ENCODE peak calls at places on chromosomes 7 and 10, in five cellular contexts. L is activated CD4-positive, alpha-beta T cell treated with anti-CD3 and anti-CD28 coated beads, Interleukin-2, amount 10 ng/mL, durations not matched to agents 7 days and 5 days; T is NCI-H69; D is A549; V is mammary epithelial cell. A is an unnamed sample.

GRCh38 chr10:72691470-72692056 is 380 bp upstream of the MCU start:
- DNase-seq in D (peak), L (no peak), T (no peak), V (no peak), A (no peak)

GRCh38 chr7:40220421-40220911 is 85.7 kb downstream of the SUGCT start:
- DNase-seq in V (peak), T (no peak), D (no peak), L (no peak), A (peak)

GRCh38 chr10:10821926-10822325 is 195.7 kb upstream of the CELF2 start:
- DNase-seq in V (no peak), T (no peak), D (no peak), L (no peak), A (no peak)

GRCh38 chr7:107208046-107208458 is 39.2 kb downstream of the HBP1 start:
- DNase-seq in L (no peak), D (no peak), V (no peak), T (no peak), A (no peak)

GRCh38 chr7:104106106-104106505 is 101.7 kb downstream of the ORC5 start:
- DNase-seq in T (peak), D (no peak), V (peak), L (no peak), A (peak)

GRCh38 chr10:4082851-4083250 is 297.8 kb upstream of the KLF6 start:
- DNase-seq in D (no peak), L (no peak), T (no peak), V (no peak), A (no peak)

GRCh38 chr7:74083117-74083876 is at the start of gene LIMK1:
- DNase-seq in D (peak), V (peak), L (peak), T (peak), A (peak)

GRCh38 chr10:29830526-29831512 is 196.0 kb upstream of the SVIL start:
- DNase-seq in D (no peak), L (no peak), V (no peak), T (no peak), A (no peak)

GRCh38 chr10:104297697-104298660 is 29.0 kb downstream of the GSTO2 start:
- DNase-seq in T (peak), D (peak), V (no peak), L (peak), A (no peak)

GRCh38 chr10:28241766-28242399 is 61.0 kb downstream of the MPP7 start:
- DNase-seq in D (peak), T (peak), V (peak), L (peak), A (peak)

GRCh38 chr10:5890519-5890878 is 456 bp downstream of the FBH1 start:
- DNase-seq in L (peak), V (peak), D (peak), T (peak), A (peak)

GRCh38 chr10:3631709-3632330 is 153.2 kb downstream of the KLF6 start:
- DNase-seq in V (peak), T (no peak), D (no peak), L (no peak), A (peak)

GRCh38 chr7:25805027-25805687 is 346.8 kb upstream of the NFE2L3 start:
- DNase-seq in L (no peak), V (peak), D (no peak), T (peak), A (no peak)

GRCh38 chr10:101686133-101686925 is 8.6 kb downstream of the FBXW4 start:
- DNase-seq in V (peak), D (no peak), L (no peak), T (no peak), A (no peak)

GRCh38 chr10:86306628-86307278 is 59.8 kb downstream of the GRID1 start:
- DNase-seq in T (no peak), D (no peak), L (peak), V (peak), A (peak)

GRCh38 chr10:117617086-117617485 is 74.5 kb downstream of the EMX2 start:
- DNase-seq in D (no peak), T (no peak), L (no peak), V (no peak), A (peak)

GRCh38 chr7:138460649-138461607 is 869 bp downstream of the TRIM24 start:
- DNase-seq in D (peak), V (peak), T (peak), L (peak), A (peak)

GRCh38 chr7:137934176-137934826 is 67.6 kb downstream of the CREB3L2 start:
- DNase-seq in V (peak), L (no peak), T (no peak), D (no peak), A (no peak)